ENCODE peak calls at places on chromosomes 3 and 15, in four cellular contexts. Z is head of caudate nucleus, J is suprapubic skin, L is fibroblast of gingiva. O is an unnamed sample.

GRCh38 chr3:108462899-108463298 is 47.5 kb downstream of the MYH15 start:
- DNase-seq in Z (no peak), J (no peak), L (no peak), O (no peak)

GRCh38 chr3:64399205-64399800 is 174.0 kb upstream of the PRICKLE2 start:
- DNase-seq in Z (no peak), J (no peak), L (peak; percentile 64), O (peak; percentile 69)

GRCh38 chr3:13150624-13151023 is 77.4 kb upstream of the IQSEC1 start:
- DNase-seq in Z (no peak), J (peak; percentile 21), L (no peak), O (no peak)

GRCh38 chr3:157782236-157782635 is 279.0 kb upstream of the VEPH1 start:
- DNase-seq in Z (no peak), J (no peak), L (no peak), O (no peak)

GRCh38 chr3:52786330-52787215 is 8.0 kb upstream of the ITIH3 start:
- DNase-seq in Z (no peak), J (no peak), L (no peak), O (no peak)

GRCh38 chr3:111173328-111173900 is 101.8 kb downstream of the NECTIN3 start:
- DNase-seq in Z (no peak), J (no peak), L (no peak), O (no peak)

GRCh38 chr3:79587150-79587549 is 180.6 kb downstream of the ROBO1 start:
- DNase-seq in Z (no peak), J (no peak), L (no peak), O (no peak)

GRCh38 chr3:146072061-146072460 is 88.9 kb downstream of the PLOD2 start:
- DNase-seq in Z (no peak), J (no peak), L (no peak), O (no peak)

GRCh38 chr3:16090013-16090412 is 84.5 kb upstream of the GALNT15 start:
- DNase-seq in Z (no peak), J (no peak), L (peak; percentile 96), O (no peak)

GRCh38 chr3:123194552-123194951 is 7.2 kb upstream of the SEC22A start:
- DNase-seq in Z (no peak), J (no peak), L (no peak), O (peak; percentile 11)

GRCh38 chr3:154247806-154248480 is 76.3 kb downstream of the DHX36 start:
- DNase-seq in Z (peak; percentile 31), J (no peak), L (no peak), O (peak; percentile 93)

GRCh38 chr3:52086461-52086860 is 30.1 kb upstream of the DUSP7 start:
- DNase-seq in Z (no peak), J (no peak), L (no peak), O (no peak)

GRCh38 chr15:73141216-73141900 is 89.1 kb downstream of the NEO1 start:
- DNase-seq in Z (no peak), J (no peak), L (no peak), O (no peak)

GRCh38 chr15:56098230-56098899 is 105.0 kb upstream of the NEDD4 start:
- DNase-seq in Z (no peak), J (no peak), L (no peak), O (no peak)

GRCh38 chr3:185995352-185995751 is 57.5 kb upstream of the TRA2B start:
- DNase-seq in Z (no peak), J (no peak), L (peak; percentile 76), O (no peak)

GRCh38 chr15:90880381-90881145 is 3.7 kb upstream of the FES start:
- DNase-seq in Z (no peak), J (no peak), L (no peak), O (no peak)

GRCh38 chr15:40365016-40365415 is 7.0 kb downstream of the DISP2 start:
- DNase-seq in Z (no peak), J (no peak), L (no peak), O (no peak)

GRCh38 chr3:49276475-49277356 is at the start of gene C3orf62:
- DNase-seq in Z (peak; percentile 86), J (peak; percentile 95), L (peak; percentile 87), O (peak; percentile 49)

O was measured in pons.